ENCODE peak calls at places on chromosomes 13 and 19, in ten cellular contexts. F is heart right ventricle; B is CD8-positive, alpha-beta T cell; M is suprapubic skin; W is heart left ventricle; E is left ventricle myocardium inferior; V is GM23338; Z is BJ; S is kidney epithelial cell; A is IMR-90. L is an unnamed sample.

GRCh38 chr19:17965370-17966114 is 1.4 kb upstream of the KCNN1 start:
- DNase-seq in M (no peak), B (no peak), S (no peak), F (no peak), W (no peak), E (no peak), Z (no peak), V (no peak), A (no peak), L (no peak)

GRCh38 chr13:49488563-49488962 is 7.2 kb upstream of the PHF11 start:
- DNase-seq in M (no peak), V (no peak), F (no peak), B (no peak), A (peak; percentile 53), S (no peak), Z (no peak), W (no peak), E (no peak), L (no peak)

GRCh38 chr13:101489635-101490034 is 37.2 kb downstream of the ITGBL1 start:
- DNase-seq in A (peak; percentile 12), E (no peak), Z (no peak), W (no peak), S (no peak), B (no peak), V (no peak), F (no peak), M (no peak), L (no peak)

GRCh38 chr13:33326246-33326645 is 40.7 kb upstream of the STARD13 start:
- DNase-seq in E (no peak), Z (no peak), B (no peak), M (no peak), S (no peak), F (no peak), V (no peak), W (no peak), A (no peak), L (no peak)

GRCh38 chr19:37506387-37507166 is at the start of gene ZNF793:
- DNase-seq in E (peak; percentile 85), F (peak; percentile 84), V (peak; percentile 93), M (peak; percentile 77), A (peak; percentile 54), Z (peak; percentile 16), S (peak; percentile 65), B (peak; percentile 76), W (peak; percentile 85), L (peak; percentile 89)

GRCh38 chr13:22134261-22134660 is 463.4 kb downstream of the FGF9 start:
- DNase-seq in A (peak; percentile 68), V (no peak), F (no peak), W (no peak), S (no peak), M (no peak), B (no peak), E (no peak), Z (no peak), L (no peak)

GRCh38 chr13:48040059-48040458 is 2.5 kb downstream of the NUDT15 start:
- DNase-seq in M (no peak), B (no peak), S (no peak), A (no peak), Z (no peak), V (no peak), W (no peak), F (no peak), E (no peak), L (no peak)

GRCh38 chr19:17183858-17184271 is 31.3 kb upstream of the USE1 start:
- DNase-seq in M (no peak), Z (no peak), V (no peak), F (no peak), W (no peak), S (no peak), E (no peak), B (no peak), A (no peak), L (no peak)

GRCh38 chr13:99044764-99045163 is 66.9 kb upstream of the DOCK9 start:
- DNase-seq in B (no peak), W (no peak), S (no peak), Z (no peak), F (no peak), E (no peak), V (no peak), M (no peak), A (no peak), L (no peak)

GRCh38 chr13:99045396-99045795 is 67.5 kb upstream of the DOCK9 start:
- DNase-seq in M (no peak), B (no peak), Z (no peak), A (peak; percentile 58), V (no peak), E (no peak), S (no peak), F (no peak), W (no peak), L (no peak)

GRCh38 chr13:99042851-99043250 is 65.0 kb upstream of the DOCK9 start:
- DNase-seq in F (no peak), Z (no peak), M (no peak), V (no peak), W (no peak), E (no peak), S (no peak), A (no peak), B (no peak), L (no peak)

GRCh38 chr13:99043700-99044300 is 65.9 kb upstream of the DOCK9 start:
- DNase-seq in S (no peak), F (no peak), A (no peak), V (no peak), W (no peak), M (no peak), E (no peak), Z (peak; percentile 36), B (no peak), L (no peak)

DNA sequence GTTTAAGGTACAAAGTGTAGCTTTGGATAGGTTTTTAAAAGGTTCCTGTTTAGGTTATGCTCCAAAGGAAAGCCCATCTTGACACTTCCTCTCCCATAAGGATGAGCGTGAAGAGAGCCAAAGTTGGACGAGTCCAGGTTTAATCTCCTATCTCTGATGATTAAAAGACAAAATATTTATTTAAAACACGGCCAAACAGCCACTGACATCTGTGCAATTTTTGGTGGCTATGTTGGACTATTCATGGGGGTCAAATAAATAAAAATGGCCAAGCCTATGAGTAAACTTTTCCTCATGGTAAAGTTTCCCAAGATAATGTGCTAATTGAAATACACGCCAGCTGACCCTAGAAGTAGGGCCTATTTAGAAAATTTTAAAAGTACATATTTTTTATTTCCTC is 69.0 kb upstream of the DOCK9 start:
- DNase-seq in Z (no peak), W (no peak), E (no peak), S (no peak), B (no peak), A (no peak), V (no peak), F (no peak), M (no peak), L (no peak)
- H3K36me3 ChIP-seq in Z (no peaks in the 10 kb centered on the region), W (no peaks in the 10 kb centered on the region), E (no peaks in the 10 kb centered on the region), S (no peaks in the 10 kb centered on the region), B (no peaks in the 10 kb centered on the region), A (no peaks in the 10 kb centered on the region), V (no peaks in the 10 kb centered on the region), F (no peaks in the 10 kb centered on the region), M (no peaks in the 10 kb centered on the region), L (no peaks in the 10 kb centered on the region)

GRCh38 chr13:42329239-42329638 is 57.3 kb downstream of the AKAP11 start:
- DNase-seq in Z (no peak), W (no peak), B (no peak), V (no peak), E (no peak), M (no peak), F (no peak), S (no peak), A (no peak), L (no peak)

GRCh38 chr13:42327725-42328124 is 55.8 kb downstream of the AKAP11 start:
- DNase-seq in W (no peak), Z (no peak), S (no peak), V (peak; percentile 22), A (no peak), M (no peak), F (no peak), B (no peak), E (no peak), L (no peak)

GRCh38 chr13:42328672-42329071 is 56.7 kb downstream of the AKAP11 start:
- DNase-seq in F (no peak), W (no peak), A (no peak), S (no peak), V (no peak), Z (no peak), B (no peak), M (no peak), E (no peak), L (no peak)

GRCh38 chr13:42333613-42334328 is 61.8 kb downstream of the AKAP11 start:
- DNase-seq in B (no peak), S (peak; percentile 4), W (no peak), E (no peak), F (no peak), M (no peak), Z (no peak), V (peak; percentile 80), A (peak; percentile 22), L (no peak)

DNA sequence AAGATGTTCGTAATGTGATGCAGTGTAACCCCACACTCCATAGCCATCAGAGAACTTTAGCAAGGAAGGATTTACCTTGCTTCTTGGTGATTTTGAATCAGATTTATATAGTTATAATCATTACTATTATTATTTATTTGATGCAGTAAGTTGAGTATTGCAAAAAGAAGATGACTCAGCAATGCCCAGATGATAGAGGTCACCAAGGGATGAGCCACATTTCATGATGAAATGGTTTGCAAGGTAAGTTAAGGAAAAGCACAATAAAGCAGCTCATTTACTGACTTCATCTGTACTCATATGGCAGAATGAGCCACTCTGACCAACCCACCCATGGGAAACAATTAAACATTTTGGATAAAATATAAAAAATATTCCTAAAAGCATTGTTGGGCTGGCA is 59.0 kb downstream of the AKAP11 start:
- DNase-seq in S (no peak), A (peak; percentile 31), M (no peak), Z (no peak), W (no peak), E (no peak), B (no peak), F (no peak), V (no peak), L (no peak)
- H3K36me3 ChIP-seq in S (no peaks in the 10 kb centered on the region), A (no peaks in the 10 kb centered on the region), M (no peaks in the 10 kb centered on the region), Z (no peaks in the 10 kb centered on the region), W (no peaks in the 10 kb centered on the region), E (no peaks in the 10 kb centered on the region), B (no peaks in the 10 kb centered on the region), F (no peaks in the 10 kb centered on the region), V (no peaks in the 10 kb centered on the region), L (no peaks in the 10 kb centered on the region)

DNA sequence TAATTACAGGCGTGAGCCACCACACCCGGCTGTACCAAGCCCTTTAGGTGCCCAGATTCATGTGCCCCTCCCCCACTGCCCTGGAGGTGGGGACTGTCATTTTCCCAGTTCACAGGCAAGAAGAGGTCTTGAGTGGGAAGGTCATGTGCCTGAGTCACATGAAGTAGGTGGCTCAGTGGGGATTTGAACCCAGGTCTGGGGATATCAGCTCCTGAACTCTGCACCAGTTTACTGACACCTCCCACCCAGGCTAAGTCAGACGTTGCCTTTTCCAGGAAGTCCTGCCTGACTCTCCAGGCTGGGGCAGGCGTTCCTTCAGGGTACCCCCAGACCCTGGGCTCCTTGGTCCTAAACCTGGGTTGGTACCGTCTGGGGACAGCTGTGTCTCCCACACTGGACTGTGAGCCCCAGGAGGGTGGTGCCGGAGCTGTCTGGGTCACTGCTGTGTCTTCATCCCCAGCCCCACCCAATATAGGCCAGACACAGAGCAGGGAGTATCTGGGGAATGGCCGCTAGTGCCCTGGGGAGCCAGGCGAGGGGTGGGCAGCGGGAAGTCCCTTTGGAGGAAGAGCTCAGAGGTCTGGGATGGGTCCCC is 8.6 kb downstream of the VASP start:
- DNase-seq in S (no peak), V (no peak), E (no peak), W (no peak), F (no peak), Z (no peak), M (no peak), A (no peak), B (no peak), L (no peak)
- H3K36me3 ChIP-seq in S (peaks cover 4% of the 10 kb centered on the region), V (peaks cover 7% of the 10 kb centered on the region), E (peaks cover 34% of the 10 kb centered on the region), W (peaks cover 35% of the 10 kb centered on the region), F (peaks cover 21% of the 10 kb centered on the region), Z (peaks cover 13% of the 10 kb centered on the region), M (peaks cover 32% of the 10 kb centered on the region), A (peaks cover 39% of the 10 kb centered on the region), B (peaks cover 11% of the 10 kb centered on the region), L (peaks cover 39% of the 10 kb centered on the region)

GRCh38 chr19:32869369-32870153 is at the start of gene SLC7A9:
- DNase-seq in Z (no peak), F (no peak), E (no peak), B (no peak), M (no peak), A (no peak), W (no peak), S (no peak), V (no peak), L (no peak)
- H3K36me3 ChIP-seq in Z (no peaks in the 10 kb centered on the region), F (no peaks in the 10 kb centered on the region), E (no peaks in the 10 kb centered on the region), B (no peaks in the 10 kb centered on the region), M (no peaks in the 10 kb centered on the region), A (no peaks in the 10 kb centered on the region), W (no peaks in the 10 kb centered on the region), S (no peaks in the 10 kb centered on the region), V (no peaks in the 10 kb centered on the region), L (no peaks in the 10 kb centered on the region)